ENCODE peak calls at places on chromosome 21, in nine cellular contexts. One of them, this sample, is unnamed. For H3K4me1, the result is how much of the 10 kb centered on the place peaks cover.

GRCh38 chr21:43884012-43884860 is 19.2 kb downstream of the AGPAT3 start:
- DNase-seq in aorta: no peak
- DNase-seq in sigmoid colon: no peak
- DNase-seq in suprapubic skin: no peak
- DNase-seq in trophoblast cell: peak
- DNase-seq in hepatocyte: peak
- DNase-seq in MM.1S: no peak
- DNase-seq in heart right ventricle: peak
- DNase-seq in right cardiac atrium: no peak
- DNase-seq in this sample: no peak

GRCh38 chr21:46667191-46667734 is 31.8 kb downstream of the PRMT2 start:
- DNase-seq in suprapubic skin: no peak
- DNase-seq in right cardiac atrium: no peak
- DNase-seq in MM.1S: no peak
- DNase-seq in hepatocyte: no peak
- DNase-seq in trophoblast cell: no peak
- DNase-seq in sigmoid colon: no peak
- DNase-seq in heart right ventricle: no peak
- DNase-seq in aorta: peak
- DNase-seq in this sample: no peak

GRCh38 chr21:36141513-36141925 is 6.6 kb downstream of the CBR3 start:
- DNase-seq in hepatocyte: peak
- DNase-seq in sigmoid colon: peak
- DNase-seq in heart right ventricle: peak
- DNase-seq in right cardiac atrium: peak
- DNase-seq in aorta: peak
- DNase-seq in suprapubic skin: peak
- DNase-seq in MM.1S: peak
- DNase-seq in trophoblast cell: peak
- DNase-seq in this sample: peak

GRCh38 chr21:14737922-14738321 is 191.8 kb upstream of the SAMSN1 start:
- DNase-seq in right cardiac atrium: no peak
- DNase-seq in suprapubic skin: no peak
- DNase-seq in MM.1S: peak
- DNase-seq in hepatocyte: peak
- DNase-seq in sigmoid colon: no peak
- DNase-seq in trophoblast cell: peak
- DNase-seq in aorta: no peak
- DNase-seq in heart right ventricle: peak
- DNase-seq in this sample: peak

GRCh38 chr21:21286170-21286798 is 288.1 kb downstream of the NCAM2 start:
- DNase-seq in right cardiac atrium: no peak
- DNase-seq in hepatocyte: no peak
- DNase-seq in trophoblast cell: no peak
- DNase-seq in MM.1S: peak
- DNase-seq in aorta: no peak
- DNase-seq in heart right ventricle: no peak
- DNase-seq in suprapubic skin: no peak
- DNase-seq in sigmoid colon: no peak
- DNase-seq in this sample: no peak

GRCh38 chr21:26144026-26144425 is 26.5 kb downstream of the APP start:
- DNase-seq in hepatocyte: no peak
- DNase-seq in suprapubic skin: no peak
- DNase-seq in MM.1S: no peak
- DNase-seq in aorta: no peak
- DNase-seq in sigmoid colon: no peak
- DNase-seq in heart right ventricle: no peak
- DNase-seq in right cardiac atrium: no peak
- DNase-seq in trophoblast cell: no peak
- DNase-seq in this sample: no peak

GRCh38 chr21:21963911-21964310 is 965.7 kb downstream of the NCAM2 start:
- DNase-seq in suprapubic skin: no peak
- DNase-seq in right cardiac atrium: no peak
- DNase-seq in hepatocyte: no peak
- DNase-seq in trophoblast cell: no peak
- DNase-seq in MM.1S: no peak
- DNase-seq in sigmoid colon: no peak
- DNase-seq in heart right ventricle: no peak
- DNase-seq in aorta: no peak
- DNase-seq in this sample: no peak

GRCh38 chr21:45767071-45768006 is 123.8 kb downstream of the PCBP3 start:
- DNase-seq in sigmoid colon: no peak
- DNase-seq in hepatocyte: no peak
- DNase-seq in MM.1S: no peak
- DNase-seq in trophoblast cell: no peak
- DNase-seq in heart right ventricle: no peak
- DNase-seq in suprapubic skin: no peak
- DNase-seq in aorta: no peak
- DNase-seq in right cardiac atrium: no peak
- DNase-seq in this sample: no peak

DNA sequence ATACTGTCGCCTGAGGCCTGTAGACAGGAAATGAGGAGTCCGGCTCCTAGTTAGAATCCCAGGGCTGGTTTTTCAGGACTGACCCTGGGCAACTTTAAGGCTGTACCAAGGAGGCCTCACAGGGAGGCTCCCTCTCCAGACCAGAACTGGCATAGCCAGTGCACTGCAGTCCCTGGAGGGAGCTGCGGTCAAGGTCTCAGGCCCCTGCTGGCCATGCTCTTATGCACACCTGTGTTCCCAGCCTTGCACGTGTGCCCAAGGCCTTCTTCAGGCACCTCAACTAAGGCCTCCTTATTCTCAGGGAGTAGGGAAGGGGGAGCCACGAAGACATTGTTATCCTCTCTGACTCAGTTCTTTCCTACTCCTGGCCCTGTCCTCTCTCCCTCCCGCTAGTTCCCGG is 22.0 kb upstream of the IFNAR1 start:
- DNase-seq in trophoblast cell: no peak
- DNase-seq in hepatocyte: no peak
- DNase-seq in heart right ventricle: no peak
- DNase-seq in sigmoid colon: no peak
- DNase-seq in aorta: no peak
- DNase-seq in suprapubic skin: no peak
- DNase-seq in MM.1S: no peak
- DNase-seq in right cardiac atrium: no peak
- DNase-seq in this sample: no peak
- H3K4me1 ChIP-seq in trophoblast cell: under half
- H3K4me1 ChIP-seq in hepatocyte: under half
- H3K4me1 ChIP-seq in heart right ventricle: under half
- H3K4me1 ChIP-seq in sigmoid colon: under half
- H3K4me1 ChIP-seq in aorta: under half
- H3K4me1 ChIP-seq in suprapubic skin: under half
- H3K4me1 ChIP-seq in MM.1S: under half
- H3K4me1 ChIP-seq in right cardiac atrium: under half
- H3K4me1 ChIP-seq in this sample: under half

DNA sequence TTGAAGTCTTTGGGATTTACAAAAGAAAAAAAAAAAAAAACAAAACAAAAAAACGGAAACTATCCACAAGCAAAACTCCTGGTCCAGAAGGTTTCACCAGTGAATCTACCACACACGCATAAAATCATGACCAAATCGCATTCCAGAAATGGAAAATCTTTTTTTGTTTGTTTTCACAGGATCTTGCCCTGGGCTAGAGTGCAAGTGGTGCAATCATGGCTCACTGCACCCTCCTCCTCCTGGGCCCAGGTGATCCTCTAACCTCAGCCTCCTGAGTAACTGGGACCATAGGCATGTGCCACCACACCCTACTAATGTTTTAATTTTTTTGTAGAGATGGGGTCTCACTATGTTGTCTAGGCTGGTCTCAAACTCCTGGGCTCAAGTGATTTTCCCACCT is 100.5 kb downstream of the DYRK1A start:
- DNase-seq in sigmoid colon: no peak
- DNase-seq in suprapubic skin: no peak
- DNase-seq in MM.1S: no peak
- DNase-seq in hepatocyte: no peak
- DNase-seq in aorta: no peak
- DNase-seq in right cardiac atrium: no peak
- DNase-seq in trophoblast cell: peak
- DNase-seq in heart right ventricle: no peak
- DNase-seq in this sample: no peak
- H3K4me1 ChIP-seq in sigmoid colon: under half
- H3K4me1 ChIP-seq in suprapubic skin: under half
- H3K4me1 ChIP-seq in MM.1S: under half
- H3K4me1 ChIP-seq in hepatocyte: under half
- H3K4me1 ChIP-seq in aorta: under half
- H3K4me1 ChIP-seq in right cardiac atrium: under half
- H3K4me1 ChIP-seq in trophoblast cell: under half
- H3K4me1 ChIP-seq in heart right ventricle: under half
- H3K4me1 ChIP-seq in this sample: under half

DNA sequence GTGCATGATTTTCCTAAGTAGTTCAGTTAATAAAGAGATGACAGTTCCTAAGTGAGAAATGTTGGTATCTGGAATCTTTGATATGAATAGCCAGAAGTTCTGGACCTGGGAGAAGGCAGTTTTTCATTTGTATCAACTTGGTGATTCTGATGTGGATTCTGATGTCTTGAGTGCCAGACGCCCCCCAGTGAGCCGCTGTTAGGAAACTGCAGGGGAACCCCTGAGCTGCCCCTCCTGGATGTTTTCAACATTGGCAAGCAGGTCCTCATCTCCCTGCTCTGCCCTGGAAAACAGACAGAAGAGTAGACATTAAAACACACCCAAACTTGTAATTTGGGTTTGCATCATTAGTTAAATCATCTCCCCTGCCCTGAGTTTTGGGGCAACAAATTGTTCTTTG is 7.4 kb downstream of the ETS2 start:
- DNase-seq in sigmoid colon: no peak
- DNase-seq in aorta: no peak
- DNase-seq in right cardiac atrium: no peak
- DNase-seq in heart right ventricle: no peak
- DNase-seq in MM.1S: no peak
- DNase-seq in trophoblast cell: no peak
- DNase-seq in suprapubic skin: no peak
- DNase-seq in hepatocyte: no peak
- DNase-seq in this sample: no peak
- H3K4me1 ChIP-seq in sigmoid colon: under half
- H3K4me1 ChIP-seq in aorta: under half
- H3K4me1 ChIP-seq in right cardiac atrium: under half
- H3K4me1 ChIP-seq in heart right ventricle: half or more
- H3K4me1 ChIP-seq in MM.1S: under half
- H3K4me1 ChIP-seq in trophoblast cell: under half
- H3K4me1 ChIP-seq in suprapubic skin: under half
- H3K4me1 ChIP-seq in hepatocyte: under half
- H3K4me1 ChIP-seq in this sample: under half

GRCh38 chr21:38918629-38919346 is 113.1 kb downstream of the ETS2 start:
- DNase-seq in sigmoid colon: peak
- DNase-seq in MM.1S: no peak
- DNase-seq in suprapubic skin: no peak
- DNase-seq in aorta: no peak
- DNase-seq in hepatocyte: peak
- DNase-seq in heart right ventricle: no peak
- DNase-seq in right cardiac atrium: no peak
- DNase-seq in trophoblast cell: no peak
- DNase-seq in this sample: no peak

GRCh38 chr21:38924954-38925353 is 119.2 kb downstream of the ETS2 start:
- DNase-seq in sigmoid colon: no peak
- DNase-seq in suprapubic skin: no peak
- DNase-seq in MM.1S: no peak
- DNase-seq in right cardiac atrium: no peak
- DNase-seq in hepatocyte: no peak
- DNase-seq in trophoblast cell: no peak
- DNase-seq in aorta: no peak
- DNase-seq in heart right ventricle: no peak
- DNase-seq in this sample: no peak

GRCh38 chr21:38922474-38922873 is 116.7 kb downstream of the ETS2 start:
- DNase-seq in right cardiac atrium: no peak
- DNase-seq in heart right ventricle: no peak
- DNase-seq in aorta: no peak
- DNase-seq in suprapubic skin: no peak
- DNase-seq in trophoblast cell: no peak
- DNase-seq in MM.1S: no peak
- DNase-seq in hepatocyte: no peak
- DNase-seq in sigmoid colon: no peak
- DNase-seq in this sample: no peak

GRCh38 chr21:38920631-38921398 is 115.1 kb downstream of the ETS2 start:
- DNase-seq in hepatocyte: no peak
- DNase-seq in sigmoid colon: peak
- DNase-seq in trophoblast cell: no peak
- DNase-seq in aorta: no peak
- DNase-seq in heart right ventricle: no peak
- DNase-seq in right cardiac atrium: no peak
- DNase-seq in MM.1S: no peak
- DNase-seq in suprapubic skin: no peak
- DNase-seq in this sample: no peak

DNA sequence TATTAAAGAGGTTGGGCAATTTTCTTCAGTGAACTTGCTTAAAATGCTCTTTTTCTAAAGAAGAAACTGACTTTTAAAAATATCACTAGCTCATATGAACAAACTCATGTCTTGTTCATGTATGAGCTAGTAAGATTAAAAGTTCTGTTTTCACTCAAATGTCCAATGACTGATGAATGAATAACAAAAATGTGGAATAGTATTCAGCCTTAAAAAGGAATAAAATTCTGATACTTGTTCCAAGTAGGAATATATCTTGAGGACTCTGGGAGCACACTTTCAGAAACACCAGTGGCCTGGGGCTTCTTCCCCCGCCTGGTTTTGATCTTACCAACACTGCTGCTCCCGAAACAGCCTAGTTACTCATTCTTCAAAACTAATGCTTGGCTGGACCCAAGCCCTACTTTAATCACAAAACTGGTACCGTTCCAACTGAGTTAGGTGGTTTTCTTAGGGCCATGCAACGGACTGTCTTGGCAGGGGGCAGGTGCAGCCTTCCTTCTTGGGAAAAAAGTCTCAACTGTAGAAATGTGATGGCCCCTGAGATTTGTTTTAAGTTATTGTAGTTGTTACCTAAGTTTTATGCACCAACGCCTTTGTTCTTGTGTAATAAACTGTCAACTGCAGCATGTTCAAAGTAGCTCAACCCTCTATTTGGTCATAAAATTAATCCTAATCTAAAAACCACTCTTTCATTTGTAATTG is 115.9 kb downstream of the ETS2 start:
- DNase-seq in MM.1S: no peak
- DNase-seq in sigmoid colon: no peak
- DNase-seq in heart right ventricle: no peak
- DNase-seq in hepatocyte: no peak
- DNase-seq in trophoblast cell: no peak
- DNase-seq in suprapubic skin: no peak
- DNase-seq in right cardiac atrium: no peak
- DNase-seq in aorta: no peak
- DNase-seq in this sample: no peak
- H3K4me1 ChIP-seq in MM.1S: under half
- H3K4me1 ChIP-seq in sigmoid colon: under half
- H3K4me1 ChIP-seq in heart right ventricle: under half
- H3K4me1 ChIP-seq in hepatocyte: under half
- H3K4me1 ChIP-seq in trophoblast cell: under half
- H3K4me1 ChIP-seq in suprapubic skin: under half
- H3K4me1 ChIP-seq in right cardiac atrium: under half
- H3K4me1 ChIP-seq in aorta: under half
- H3K4me1 ChIP-seq in this sample: under half